ENCODE peak calls at places on chromosomes 13 and 19, in six cellular contexts. One of them, this sample, is unnamed.

GRCh38 chr13:21395953-21396352 is 63.1 kb downstream of the ZDHHC20 start:
- DNase-seq in psoas muscle: no peak
- DNase-seq in left lung: no peak
- DNase-seq in breast epithelium: no peak
- DNase-seq in BE2C: no peak
- DNase-seq in GM12878: no peak
- DNase-seq in this sample: no peak

GRCh38 chr19:33499671-33500506 is 21.7 kb downstream of the PEPD start:
- DNase-seq in BE2C: no peak
- DNase-seq in GM12878: no peak
- DNase-seq in left lung: no peak
- DNase-seq in psoas muscle: no peak
- DNase-seq in breast epithelium: no peak
- DNase-seq in this sample: no peak

GRCh38 chr13:39215971-39216370 is 177.7 kb downstream of the NHLRC3 start:
- DNase-seq in breast epithelium: no peak
- DNase-seq in GM12878: no peak
- DNase-seq in psoas muscle: no peak
- DNase-seq in BE2C: no peak
- DNase-seq in left lung: no peak
- DNase-seq in this sample: no peak

GRCh38 chr13:94825507-94825906 is 113.2 kb upstream of the SOX21 start:
- DNase-seq in psoas muscle: peak
- DNase-seq in left lung: peak
- DNase-seq in GM12878: no peak
- DNase-seq in breast epithelium: peak
- DNase-seq in BE2C: no peak
- DNase-seq in this sample: no peak

GRCh38 chr13:79988573-79988972 is 352.4 kb downstream of the SPRY2 start:
- DNase-seq in BE2C: no peak
- DNase-seq in breast epithelium: no peak
- DNase-seq in GM12878: no peak
- DNase-seq in left lung: no peak
- DNase-seq in psoas muscle: no peak
- DNase-seq in this sample: no peak

GRCh38 chr13:98273067-98273823 is 96.2 kb upstream of the RNF113B start:
- DNase-seq in psoas muscle: no peak
- DNase-seq in breast epithelium: no peak
- DNase-seq in GM12878: no peak
- DNase-seq in BE2C: no peak
- DNase-seq in left lung: no peak
- DNase-seq in this sample: no peak

GRCh38 chr13:112849500-112849899 is 119.5 kb upstream of the MCF2L start:
- DNase-seq in breast epithelium: no peak
- DNase-seq in psoas muscle: no peak
- DNase-seq in GM12878: no peak
- DNase-seq in BE2C: peak
- DNase-seq in left lung: no peak
- DNase-seq in this sample: no peak

GRCh38 chr13:94464771-94465170 is 14.7 kb downstream of the DCT start:
- DNase-seq in BE2C: no peak
- DNase-seq in breast epithelium: no peak
- DNase-seq in left lung: no peak
- DNase-seq in psoas muscle: no peak
- DNase-seq in GM12878: no peak
- DNase-seq in this sample: no peak

GRCh38 chr19:57267294-57267693 is 13.0 kb upstream of the ZNF460 start:
- DNase-seq in GM12878: no peak
- DNase-seq in breast epithelium: no peak
- DNase-seq in left lung: no peak
- DNase-seq in psoas muscle: no peak
- DNase-seq in BE2C: no peak
- DNase-seq in this sample: no peak

GRCh38 chr13:109274188-109274821 is 512.1 kb downstream of the IRS2 start:
- DNase-seq in GM12878: no peak
- DNase-seq in left lung: no peak
- DNase-seq in psoas muscle: no peak
- DNase-seq in breast epithelium: no peak
- DNase-seq in BE2C: no peak
- DNase-seq in this sample: no peak

GRCh38 chr13:109271991-109272454 is 514.4 kb downstream of the IRS2 start:
- DNase-seq in left lung: no peak
- DNase-seq in BE2C: peak
- DNase-seq in breast epithelium: no peak
- DNase-seq in GM12878: no peak
- DNase-seq in psoas muscle: no peak
- DNase-seq in this sample: no peak

GRCh38 chr13:109271555-109271954 is 514.8 kb downstream of the IRS2 start:
- DNase-seq in breast epithelium: no peak
- DNase-seq in BE2C: no peak
- DNase-seq in left lung: no peak
- DNase-seq in GM12878: no peak
- DNase-seq in psoas muscle: no peak
- DNase-seq in this sample: no peak

GRCh38 chr13:109273326-109273751 is 513.0 kb downstream of the IRS2 start:
- DNase-seq in left lung: no peak
- DNase-seq in breast epithelium: no peak
- DNase-seq in psoas muscle: no peak
- DNase-seq in BE2C: no peak
- DNase-seq in GM12878: no peak
- DNase-seq in this sample: no peak

GRCh38 chr13:109272595-109273325 is 513.6 kb downstream of the IRS2 start:
- DNase-seq in breast epithelium: no peak
- DNase-seq in psoas muscle: no peak
- DNase-seq in GM12878: no peak
- DNase-seq in left lung: no peak
- DNase-seq in BE2C: no peak
- DNase-seq in this sample: no peak
- H3K4me3 ChIP-seq in breast epithelium: no peak
- H3K4me3 ChIP-seq in psoas muscle: no peak
- H3K4me3 ChIP-seq in GM12878: no peak
- H3K4me3 ChIP-seq in left lung: no peak
- H3K4me3 ChIP-seq in BE2C: no peak
- H3K4me3 ChIP-seq in this sample: no peak

GRCh38 chr13:61670384-61671161 is 254.9 kb upstream of the PCDH20 start:
- DNase-seq in breast epithelium: no peak
- DNase-seq in left lung: no peak
- DNase-seq in BE2C: no peak
- DNase-seq in psoas muscle: no peak
- DNase-seq in GM12878: no peak
- DNase-seq in this sample: no peak

DNA sequence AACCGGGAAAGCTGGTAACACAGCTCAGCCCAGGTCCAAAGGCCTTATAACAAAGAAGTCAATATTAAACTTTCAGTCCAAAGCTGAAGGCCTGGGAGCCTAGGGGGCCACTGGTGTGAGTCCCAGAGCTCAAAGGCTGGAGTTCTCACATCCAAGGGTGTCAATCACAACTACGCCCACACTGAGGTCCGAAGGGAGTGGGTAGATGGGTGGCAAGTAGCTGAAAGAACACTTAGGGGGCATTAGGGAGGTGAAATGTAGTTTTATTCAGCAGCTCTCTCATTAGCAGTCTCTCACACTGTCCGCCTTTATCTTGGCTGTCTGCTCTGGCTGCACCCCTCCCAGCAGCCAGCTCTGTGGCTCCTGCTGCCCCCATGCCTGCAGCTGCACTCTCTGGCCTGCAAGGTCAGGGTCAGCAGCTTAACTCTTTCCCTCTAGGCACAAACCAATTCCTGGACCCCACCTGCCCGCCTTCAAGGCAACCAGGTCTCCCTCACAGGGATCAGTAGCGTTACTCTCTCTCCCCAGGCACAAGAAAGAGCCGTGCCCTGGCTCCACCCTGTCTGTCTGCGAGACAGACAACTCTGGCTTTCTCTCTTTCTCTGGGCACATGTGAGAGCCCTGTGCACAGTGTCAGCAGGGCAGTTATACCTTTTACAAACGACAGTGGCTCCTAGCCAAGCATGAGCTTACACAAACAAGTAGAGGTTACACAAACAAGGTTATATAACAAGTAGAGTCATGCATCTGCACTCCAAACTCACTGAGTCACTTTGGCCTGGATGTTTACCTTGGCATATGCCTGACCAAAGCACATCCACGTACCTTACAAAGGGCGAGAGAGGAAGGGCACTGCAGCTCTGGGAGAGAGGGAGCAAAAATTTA is 249.4 kb upstream of the PCDH20 start:
- DNase-seq in GM12878: no peak
- DNase-seq in psoas muscle: no peak
- DNase-seq in left lung: no peak
- DNase-seq in BE2C: no peak
- DNase-seq in breast epithelium: no peak
- DNase-seq in this sample: no peak
- TF ChIP-seq CTCF in GM12878: no peak
- TF ChIP-seq CTCF in psoas muscle: no peak
- TF ChIP-seq CTCF in left lung: no peak
- TF ChIP-seq CTCF in BE2C: no peak
- TF ChIP-seq CTCF in breast epithelium: no peak
- TF ChIP-seq CTCF in this sample: no peak

GRCh38 chr19:44684892-44685847 is 13.8 kb upstream of the CEACAM16 start:
- DNase-seq in BE2C: no peak
- DNase-seq in GM12878: no peak
- DNase-seq in breast epithelium: no peak
- DNase-seq in left lung: peak
- DNase-seq in psoas muscle: no peak
- DNase-seq in this sample: no peak

GRCh38 chr19:44685877-44686276 is 13.1 kb upstream of the CEACAM16 start:
- DNase-seq in breast epithelium: no peak
- DNase-seq in left lung: peak
- DNase-seq in psoas muscle: no peak
- DNase-seq in BE2C: no peak
- DNase-seq in GM12878: no peak
- DNase-seq in this sample: no peak

GRCh38 chr19:44682807-44683206 is 11.5 kb downstream of the CEACAM19 start:
- DNase-seq in breast epithelium: no peak
- DNase-seq in BE2C: no peak
- DNase-seq in left lung: no peak
- DNase-seq in GM12878: no peak
- DNase-seq in psoas muscle: no peak
- DNase-seq in this sample: no peak

GRCh38 chr19:44681992-44682790 is 10.9 kb downstream of the CEACAM19 start:
- DNase-seq in GM12878: no peak
- DNase-seq in left lung: no peak
- DNase-seq in BE2C: no peak
- DNase-seq in psoas muscle: no peak
- DNase-seq in breast epithelium: no peak
- DNase-seq in this sample: no peak

DNA sequence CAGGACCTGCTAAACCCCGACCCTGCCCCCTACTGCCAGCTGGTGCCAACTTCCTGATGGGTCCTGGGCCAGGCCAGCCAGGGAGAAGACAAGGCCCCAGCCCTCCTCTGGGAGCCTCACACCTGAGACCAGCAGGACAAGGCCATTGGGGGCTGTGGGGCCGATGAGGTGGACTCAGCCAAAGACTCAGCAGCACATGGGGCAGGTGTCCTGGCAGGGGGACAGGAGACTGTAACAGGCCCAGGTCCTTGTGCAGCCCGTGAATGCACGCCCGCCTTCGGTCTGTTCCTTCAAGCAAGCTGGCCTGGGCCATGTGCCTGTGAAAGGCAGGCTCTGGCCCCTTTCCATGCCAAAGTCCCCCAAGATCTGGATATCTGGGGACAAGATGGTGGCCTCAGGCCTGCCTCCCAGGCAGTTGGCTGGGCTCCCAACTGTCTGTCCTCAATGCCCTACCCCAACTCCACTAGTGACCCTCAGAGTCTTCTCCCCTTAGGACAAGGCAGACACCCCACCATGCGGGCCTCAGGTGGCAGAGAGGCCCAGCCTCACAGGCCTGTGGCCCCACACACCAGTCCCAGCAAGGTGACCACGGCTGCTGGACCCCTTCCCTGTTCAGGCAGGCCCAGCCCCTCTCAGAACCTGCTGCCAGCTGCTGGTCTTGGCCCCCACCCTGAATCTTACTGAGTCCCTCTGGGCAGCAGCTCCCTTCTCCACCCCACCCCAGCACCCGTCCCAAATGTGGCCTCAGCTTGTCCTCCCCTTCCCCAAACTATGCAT is 12.3 kb downstream of the CEACAM19 start:
- DNase-seq in BE2C: no peak
- DNase-seq in breast epithelium: no peak
- DNase-seq in psoas muscle: no peak
- DNase-seq in left lung: no peak
- DNase-seq in GM12878: no peak
- DNase-seq in this sample: no peak
- H3K4me3 ChIP-seq in BE2C: no peak
- H3K4me3 ChIP-seq in breast epithelium: no peak
- H3K4me3 ChIP-seq in psoas muscle: no peak
- H3K4me3 ChIP-seq in left lung: no peak
- H3K4me3 ChIP-seq in GM12878: no peak
- H3K4me3 ChIP-seq in this sample: no peak

DNA sequence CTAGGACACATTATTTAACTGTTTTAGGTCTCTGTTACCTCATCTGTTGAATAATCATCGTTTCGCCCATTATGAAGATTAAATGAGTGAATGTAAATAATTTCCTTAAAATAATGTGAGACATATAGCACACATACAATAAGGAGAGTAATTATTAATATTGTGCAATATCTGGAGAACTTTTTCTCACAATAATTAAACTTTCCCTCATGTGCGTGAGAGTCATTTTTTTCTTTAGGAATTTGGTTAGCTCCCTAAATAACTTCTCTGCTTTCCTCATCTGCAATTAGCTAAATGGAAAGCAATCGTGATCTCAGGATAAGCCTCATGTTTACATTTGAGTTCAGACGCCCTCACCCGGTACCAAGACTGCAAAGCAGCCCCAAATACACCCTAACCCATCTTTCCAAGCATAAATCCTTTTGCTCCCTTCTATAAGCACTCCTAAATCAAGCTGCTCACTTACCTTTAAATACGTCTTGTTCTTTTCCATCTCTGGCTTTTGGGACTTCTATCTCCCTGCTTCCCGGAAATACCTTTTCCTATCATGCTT is 78.8 kb downstream of the MZT1 start:
- DNase-seq in BE2C: no peak
- DNase-seq in left lung: no peak
- DNase-seq in GM12878: no peak
- DNase-seq in breast epithelium: no peak
- DNase-seq in psoas muscle: no peak
- DNase-seq in this sample: no peak
- TF ChIP-seq CTCF in BE2C: peak
- TF ChIP-seq CTCF in left lung: no peak
- TF ChIP-seq CTCF in GM12878: no peak
- TF ChIP-seq CTCF in breast epithelium: no peak
- TF ChIP-seq CTCF in psoas muscle: no peak
- TF ChIP-seq CTCF in this sample: peak

GRCh38 chr19:40805258-40805868 is 6.4 kb downstream of the EGLN2 start:
- DNase-seq in breast epithelium: no peak
- DNase-seq in left lung: no peak
- DNase-seq in psoas muscle: no peak
- DNase-seq in GM12878: no peak
- DNase-seq in BE2C: no peak
- DNase-seq in this sample: no peak
- H3K4me3 ChIP-seq in breast epithelium: no peak
- H3K4me3 ChIP-seq in left lung: no peak
- H3K4me3 ChIP-seq in psoas muscle: no peak
- H3K4me3 ChIP-seq in GM12878: no peak
- H3K4me3 ChIP-seq in BE2C: no peak
- H3K4me3 ChIP-seq in this sample: no peak